ENCODE peak calls at places on chromosome 7, in four cellular contexts. E is HepG2, Q is GM12878, Z is H1. H is an unnamed sample. For H3K4me1, the result is how much of the 10 kb centered on the place peaks cover.

GRCh38 chr7:129170373-129171021 is 17.9 kb upstream of the SMO start:
- DNase-seq in E (no peak), Q (no peak), Z (peak), H (no peak)

GRCh38 chr7:141880960-141881359 is 35.2 kb upstream of the OR9A4 start:
- DNase-seq in E (no peak), Q (no peak), Z (no peak), H (no peak)

GRCh38 chr7:43856996-43857395 is 12.3 kb downstream of the MRPS24 start:
- DNase-seq in E (no peak), Q (no peak), Z (no peak), H (no peak)

GRCh38 chr7:157785021-157785441 is 448.2 kb downstream of the DNAJB6 start:
- DNase-seq in E (no peak), Q (no peak), Z (no peak), H (no peak)

GRCh38 chr7:138842111-138842510 is 44.1 kb upstream of the ATP6V0A4 start:
- DNase-seq in E (no peak), Q (no peak), Z (peak), H (peak)

GRCh38 chr7:66847879-66848810 is 72.9 kb upstream of the TMEM248 start:
- DNase-seq in E (peak), Q (no peak), Z (no peak), H (no peak)

GRCh38 chr7:126702242-126703016 is 550.3 kb downstream of the GRM8 start:
- DNase-seq in E (no peak), Q (peak), Z (no peak), H (no peak)

GRCh38 chr7:100886142-100886935 is 3.2 kb downstream of the UFSP1 start:
- DNase-seq in E (no peak), Q (no peak), Z (no peak), H (no peak)

GRCh38 chr7:108824840-108825540 is 255.3 kb downstream of the DNAJB9 start:
- DNase-seq in E (no peak), Q (no peak), Z (no peak), H (peak)
- TF ChIP-seq SUZ12 in E (no peak), Q (no peak), Z (no peak), H (no peak)

DNA sequence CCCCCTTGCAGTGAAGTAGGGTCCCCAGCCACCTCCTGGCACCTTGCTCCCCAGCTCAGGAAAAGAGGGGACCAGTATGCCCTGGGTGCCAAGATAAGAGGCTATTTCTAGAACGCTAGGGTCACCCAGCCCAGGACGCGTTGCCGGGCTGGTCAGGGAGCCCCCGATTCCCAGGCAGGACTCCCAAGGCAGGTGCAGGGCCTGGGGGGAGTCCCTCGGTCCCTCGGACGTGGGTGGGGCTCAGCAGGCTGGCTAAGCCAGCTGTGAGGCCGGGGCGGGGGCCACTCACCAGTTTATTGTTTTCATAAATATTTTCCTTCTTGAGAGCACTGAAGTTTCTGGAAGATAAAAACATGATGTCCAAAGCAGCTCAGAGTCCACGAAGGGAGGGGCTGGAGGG is 9.3 kb downstream of the MICALL2 start:
- DNase-seq in E (no peak), Q (no peak), Z (no peak), H (no peak)
- H3K4me1 ChIP-seq in E (under half), Q (under half), Z (under half), H (under half)

GRCh38 chr7:74586258-74587200 is 71.0 kb upstream of the GTF2I start:
- DNase-seq in E (no peak), Q (no peak), Z (no peak), H (no peak)

GRCh38 chr7:74584160-74584954 is 73.2 kb upstream of the GTF2I start:
- DNase-seq in E (peak), Q (no peak), Z (no peak), H (peak)

GRCh38 chr7:74590814-74591213 is 66.7 kb upstream of the GTF2I start:
- DNase-seq in E (no peak), Q (no peak), Z (no peak), H (no peak)

GRCh38 chr7:74585844-74586243 is 71.7 kb upstream of the GTF2I start:
- DNase-seq in E (no peak), Q (no peak), Z (no peak), H (no peak)

DNA sequence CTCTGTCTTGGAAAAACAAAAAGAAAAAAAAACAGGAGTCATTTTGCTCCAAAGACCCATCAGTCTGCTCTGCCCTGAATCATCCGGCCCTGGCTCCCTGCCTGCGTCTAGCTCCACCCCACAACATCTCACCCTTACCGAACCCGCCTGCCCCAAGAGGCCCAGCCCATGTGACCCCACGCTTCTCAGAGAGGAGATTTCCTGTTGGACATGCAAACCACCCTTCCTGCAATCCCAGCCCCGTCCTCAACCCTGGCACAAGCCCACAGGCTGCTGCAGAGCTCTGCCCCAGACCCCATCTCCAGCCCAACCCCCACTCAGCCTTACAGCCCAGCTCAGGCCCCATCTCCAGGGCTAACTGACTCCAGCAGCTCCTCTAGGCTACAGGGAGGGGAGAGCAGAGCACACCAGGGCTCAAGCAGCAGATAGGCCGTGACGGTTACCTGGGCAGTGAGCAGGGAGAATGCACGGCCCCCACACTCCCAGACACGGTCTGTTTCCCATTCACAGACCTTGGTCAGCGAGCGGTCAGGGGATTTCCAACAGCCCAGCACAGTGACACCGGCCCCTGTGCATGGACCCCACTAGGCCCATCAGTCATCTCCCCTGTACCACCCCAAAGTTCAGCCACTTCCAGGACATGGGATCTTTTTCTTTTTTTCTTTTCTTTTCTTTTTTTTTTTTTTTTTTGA is 69.9 kb upstream of the GTF2I start:
- DNase-seq in E (no peak), Q (peak), Z (peak), H (peak)
- TF ChIP-seq SUZ12 in E (no peak), Q (no peak), Z (no peak), H (no peak)

GRCh38 chr7:5637415-5637814 is 144.0 kb downstream of the RNF216 start:
- DNase-seq in E (no peak), Q (no peak), Z (no peak), H (no peak)
- H3K4me1 ChIP-seq in E (under half), Q (under half), Z (under half), H (under half)

GRCh38 chr7:2012981-2013380 is 219.8 kb downstream of the MAD1L1 start:
- DNase-seq in E (no peak), Q (no peak), Z (no peak), H (no peak)

GRCh38 chr7:2014391-2015241 is 218.1 kb downstream of the MAD1L1 start:
- DNase-seq in E (no peak), Q (no peak), Z (no peak), H (no peak)

GRCh38 chr7:2015251-2015871 is 217.4 kb downstream of the MAD1L1 start:
- DNase-seq in E (no peak), Q (no peak), Z (peak), H (no peak)

GRCh38 chr7:2012044-2012900 is 220.5 kb downstream of the MAD1L1 start:
- DNase-seq in E (no peak), Q (no peak), Z (no peak), H (no peak)

DNA sequence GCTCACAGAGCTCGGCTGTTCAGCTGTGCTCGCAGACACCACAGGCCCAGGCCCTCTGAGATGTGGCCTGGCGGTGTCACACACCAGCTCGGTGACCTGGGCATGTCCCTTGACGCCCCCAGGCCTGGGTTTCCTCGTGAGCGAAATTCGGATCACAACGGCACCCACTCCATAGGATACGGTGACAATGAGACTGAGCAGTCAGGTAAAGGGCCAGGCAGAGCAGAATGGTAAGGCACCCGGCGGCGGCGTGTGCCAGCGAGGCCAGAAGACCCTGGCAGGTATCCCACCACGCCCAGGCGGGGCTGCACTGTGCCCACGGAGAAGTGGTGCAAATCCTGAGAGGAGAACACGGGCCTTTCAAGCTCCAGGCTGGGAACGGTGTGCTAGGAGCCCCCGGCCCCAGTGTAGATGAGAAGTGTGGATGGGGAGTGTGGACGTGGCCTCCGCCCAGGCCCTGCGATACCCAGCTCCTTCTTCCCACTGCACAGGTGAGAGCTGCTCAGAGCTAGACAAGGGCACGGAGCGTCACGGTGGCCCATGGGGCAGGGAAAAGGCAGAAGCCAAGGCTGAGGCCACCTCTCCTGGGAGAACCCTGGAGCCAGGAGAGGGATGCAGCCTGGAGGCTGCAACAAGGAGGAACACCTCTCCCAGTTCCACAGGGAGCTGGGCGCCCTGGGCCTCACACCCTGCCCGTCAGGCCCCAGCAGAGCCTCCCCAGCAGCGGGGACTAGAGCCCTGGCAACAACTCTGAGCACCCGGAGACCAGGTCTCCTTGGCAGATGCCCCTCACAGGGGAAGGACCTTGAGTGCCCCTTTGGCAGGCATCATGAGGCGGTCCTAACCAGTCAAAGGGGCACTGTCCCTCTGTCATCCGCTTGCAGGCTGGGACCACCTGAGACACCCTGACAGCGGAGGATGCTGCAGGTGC is 219.1 kb downstream of the MAD1L1 start:
- DNase-seq in E (no peak), Q (no peak), Z (no peak), H (no peak)
- TF ChIP-seq SUZ12 in E (no peak), Q (no peak), Z (no peak), H (no peak)

GRCh38 chr7:30088362-30088761 is 46.4 kb upstream of the MTURN start:
- DNase-seq in E (no peak), Q (no peak), Z (no peak), H (no peak)
- H3K4me1 ChIP-seq in E (under half), Q (under half), Z (under half), H (under half)

GRCh38 chr7:1022801-1023465 is 21.4 kb upstream of the GPR146 start:
- DNase-seq in E (no peak), Q (no peak), Z (no peak), H (no peak)
- TF ChIP-seq SUZ12 in E (no peak), Q (no peak), Z (no peak), H (no peak)

GRCh38 chr7:47493971-47494370 is 87.9 kb downstream of the TNS3 start:
- DNase-seq in E (no peak), Q (no peak), Z (no peak), H (no peak)

GRCh38 chr7:47495269-47495875 is 86.5 kb downstream of the TNS3 start:
- DNase-seq in E (no peak), Q (no peak), Z (no peak), H (no peak)

GRCh38 chr7:47496666-47497065 is 85.2 kb downstream of the TNS3 start:
- DNase-seq in E (no peak), Q (no peak), Z (no peak), H (no peak)

GRCh38 chr7:47497367-47498096 is 84.4 kb downstream of the TNS3 start:
- DNase-seq in E (no peak), Q (peak), Z (no peak), H (no peak)

DNA sequence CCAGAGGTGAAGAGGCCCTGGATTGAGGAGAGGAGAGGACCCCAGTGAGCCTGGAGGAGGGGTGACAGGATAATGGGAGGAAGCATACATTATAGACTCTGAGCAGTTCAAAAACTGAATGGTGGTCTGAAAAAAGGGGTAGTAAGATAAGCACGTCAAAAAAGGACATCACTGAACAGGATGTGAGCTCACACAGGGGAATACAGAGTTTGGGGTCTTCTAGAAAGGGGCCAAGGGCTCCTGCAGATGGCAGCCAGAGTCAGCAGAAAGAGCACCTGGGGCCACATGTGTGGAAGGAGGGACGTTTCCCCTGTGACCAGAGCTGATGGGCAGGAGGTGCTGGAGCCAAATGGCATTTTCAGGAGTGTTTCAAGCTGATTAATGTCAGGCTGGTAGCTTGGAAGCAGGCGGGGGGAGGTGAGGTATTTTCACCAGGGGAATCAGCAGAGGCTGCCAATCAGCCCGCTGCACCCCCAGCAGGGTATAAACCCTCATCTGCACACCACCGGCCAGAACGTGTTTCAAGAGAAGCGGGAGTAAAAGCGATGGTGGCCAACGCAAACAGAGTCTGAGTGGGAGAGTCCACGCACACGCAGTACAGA is 85.7 kb downstream of the TNS3 start:
- DNase-seq in E (no peak), Q (no peak), Z (no peak), H (no peak)
- H3K4me1 ChIP-seq in E (half or more), Q (under half), Z (under half), H (under half)

GRCh38 chr7:120733143-120733542 is 124.8 kb downstream of the TSPAN12 start:
- DNase-seq in E (no peak), Q (no peak), Z (no peak), H (no peak)
- TF ChIP-seq SUZ12 in E (no peak), Q (no peak), Z (no peak), H (no peak)

H was measured in NT2/D1.